ENCODE peak calls at places on chromosomes 2 and 18, in nine cellular contexts. I is tibial artery, H is fibroblast of the aortic adventitia, C is AG04449, E is heart left ventricle, Q is fibroblast of mammary gland, G is ascending aorta, P is fibroblast of lung, A is NB4. Z is an unnamed sample.

GRCh38 chr18:78090584-78090983 is 840.9 kb downstream of the GALR1 start:
- DNase-seq in A (no peak), I (no peak), Q (no peak), H (no peak), C (no peak), P (no peak), G (no peak), E (no peak), Z (no peak)

GRCh38 chr2:47359375-47359868 is 43.5 kb upstream of the MSH2 start:
- DNase-seq in G (no peak), A (no peak), E (no peak), I (no peak), P (no peak), C (no peak), Q (no peak), H (no peak), Z (no peak)

GRCh38 chr2:69387770-69388481 is 899 bp upstream of the GFPT1 start:
- DNase-seq in E (no peak), Q (no peak), G (no peak), C (no peak), P (no peak), A (peak), H (no peak), I (no peak), Z (no peak)

GRCh38 chr2:69683170-69683971 is 39.8 kb upstream of the AAK1 start:
- DNase-seq in Q (peak), C (peak), G (no peak), H (peak), I (no peak), A (peak), P (peak), E (peak), Z (peak)

GRCh38 chr18:2606335-2606734 is 35.0 kb downstream of the NDC80 start:
- DNase-seq in H (peak), P (peak), A (no peak), E (no peak), I (no peak), G (no peak), C (no peak), Q (no peak), Z (no peak)

GRCh38 chr18:22694954-22695353 is 238.2 kb upstream of the RBBP8 start:
- DNase-seq in E (peak), A (peak), P (peak), I (peak), C (peak), H (peak), G (no peak), Q (peak), Z (peak)

GRCh38 chr2:1503471-1504310 is 90.4 kb downstream of the TPO start:
- DNase-seq in Q (no peak), I (no peak), A (no peak), E (no peak), G (no peak), C (no peak), H (no peak), P (no peak), Z (no peak)

GRCh38 chr2:118089015-118089800 is 937 bp downstream of the INSIG2 start:
- DNase-seq in Q (peak), C (no peak), E (no peak), H (peak), P (peak), I (peak), G (no peak), A (peak), Z (no peak)

GRCh38 chr2:232562515-232563151 is 12.1 kb downstream of the EIF4E2 start:
- DNase-seq in A (no peak), I (no peak), G (no peak), E (no peak), C (no peak), P (no peak), H (no peak), Q (no peak), Z (no peak)

GRCh38 chr2:56231361-56231760 is 47.6 kb downstream of the CCDC85A start:
- DNase-seq in A (no peak), E (no peak), H (no peak), I (no peak), Q (peak), P (no peak), G (no peak), C (no peak), Z (no peak)

GRCh38 chr2:220779918-220780317 is 792.2 kb downstream of the EPHA4 start:
- DNase-seq in C (peak), G (no peak), I (no peak), Q (peak), A (no peak), E (no peak), H (peak), P (peak), Z (peak)

GRCh38 chr2:39667142-39667880 is 1.6 kb downstream of the TMEM178A start:
- DNase-seq in E (no peak), I (no peak), G (no peak), C (no peak), Q (no peak), H (no peak), P (no peak), A (no peak), Z (no peak)

GRCh38 chr2:41710944-41711343 is 336.9 kb upstream of the PKDCC start:
- DNase-seq in Q (peak), C (no peak), I (no peak), G (no peak), E (no peak), A (no peak), H (peak), P (no peak), Z (no peak)

GRCh38 chr2:24517247-24517646 is 26.2 kb downstream of the NCOA1 start:
- DNase-seq in E (no peak), P (no peak), C (no peak), A (no peak), G (no peak), I (no peak), Q (no peak), H (no peak), Z (no peak)

GRCh38 chr2:128457716-128458115 is 139.0 kb upstream of the HS6ST1 start:
- DNase-seq in A (no peak), I (peak), H (no peak), G (no peak), E (no peak), Q (no peak), C (no peak), P (no peak), Z (no peak)

GRCh38 chr2:174945601-174946260 is 59.5 kb downstream of the CHN1 start:
- DNase-seq in C (no peak), Q (no peak), E (no peak), P (no peak), I (no peak), A (no peak), H (no peak), G (no peak), Z (no peak)

DNA sequence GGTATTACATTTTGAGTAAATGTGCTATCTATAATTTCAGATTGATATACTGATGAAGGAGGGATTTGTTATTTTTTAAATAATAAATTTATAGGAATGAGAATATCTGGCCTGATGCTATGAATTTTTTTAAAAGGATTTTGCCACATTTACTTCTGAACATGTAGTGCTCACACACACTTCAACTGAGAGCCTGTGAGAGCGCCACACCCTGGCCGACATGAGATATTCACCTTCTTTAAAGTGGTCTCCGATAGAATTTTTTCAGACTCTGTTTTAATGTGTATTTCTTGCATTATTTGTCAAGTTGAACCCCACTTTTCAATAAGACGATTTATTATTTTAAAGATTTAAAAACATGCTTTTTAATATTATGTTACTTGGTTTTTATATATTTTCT is 813.3 kb downstream of the DCC start:
- DNase-seq in A (peak), G (no peak), H (no peak), Q (peak), I (no peak), P (no peak), E (no peak), C (no peak), Z (no peak)
- TF ChIP-seq CTCF in A (peak), G (no peak), H (no peak), Q (peak), I (no peak), P (no peak), E (no peak), C (peak), Z (no peak)

DNA sequence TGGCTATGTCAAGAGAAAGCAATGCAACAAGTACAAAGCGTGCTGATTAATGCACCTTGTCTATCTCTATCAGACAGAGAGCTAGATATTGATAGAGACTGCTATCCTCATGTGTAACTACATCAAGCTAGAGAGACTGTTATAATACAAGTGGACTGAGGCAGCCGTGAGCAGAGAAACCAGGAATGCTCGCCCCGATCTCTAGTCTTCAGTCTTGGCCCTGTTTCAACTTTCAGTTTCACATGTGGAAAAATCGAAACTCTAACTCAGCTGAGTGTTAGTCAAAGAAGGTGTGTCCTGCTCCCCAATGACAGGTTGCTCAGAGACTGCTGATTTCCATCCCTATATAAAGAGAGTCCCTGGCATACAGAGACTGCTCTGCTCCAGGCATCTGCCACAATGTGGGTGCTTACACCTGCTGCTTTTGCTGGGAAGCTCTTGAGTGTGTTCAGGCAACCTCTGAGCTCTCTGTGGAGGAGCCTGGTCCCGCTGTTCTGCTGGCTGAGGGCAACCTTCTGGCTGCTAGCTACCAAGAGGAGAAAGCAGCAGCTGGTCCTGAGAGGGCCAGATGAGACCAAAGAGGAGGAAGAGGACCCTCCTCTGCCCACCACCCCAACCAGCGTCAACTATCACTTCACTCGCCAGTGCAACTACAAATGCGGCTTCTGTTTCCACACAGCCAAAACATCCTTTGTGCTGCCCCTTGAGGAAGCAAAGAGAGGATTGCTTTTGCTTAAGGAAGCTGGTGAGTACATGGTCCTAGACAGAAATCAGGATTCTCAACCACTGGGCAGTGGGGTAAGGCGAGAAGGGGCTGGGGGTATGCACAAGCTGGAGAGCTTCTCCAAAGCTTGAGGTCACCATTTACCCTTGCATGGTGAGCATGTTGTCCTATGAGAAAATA is at the start of gene RSAD2:
- DNase-seq in G (no peak), C (no peak), P (peak), H (peak), E (peak), Q (peak), A (peak), I (no peak), Z (peak)
- H3K4me3 ChIP-seq in G (peak), C (peak), P (peak), H (peak), E (peak), Q (peak), A (peak), I (peak), Z (peak)

DNA sequence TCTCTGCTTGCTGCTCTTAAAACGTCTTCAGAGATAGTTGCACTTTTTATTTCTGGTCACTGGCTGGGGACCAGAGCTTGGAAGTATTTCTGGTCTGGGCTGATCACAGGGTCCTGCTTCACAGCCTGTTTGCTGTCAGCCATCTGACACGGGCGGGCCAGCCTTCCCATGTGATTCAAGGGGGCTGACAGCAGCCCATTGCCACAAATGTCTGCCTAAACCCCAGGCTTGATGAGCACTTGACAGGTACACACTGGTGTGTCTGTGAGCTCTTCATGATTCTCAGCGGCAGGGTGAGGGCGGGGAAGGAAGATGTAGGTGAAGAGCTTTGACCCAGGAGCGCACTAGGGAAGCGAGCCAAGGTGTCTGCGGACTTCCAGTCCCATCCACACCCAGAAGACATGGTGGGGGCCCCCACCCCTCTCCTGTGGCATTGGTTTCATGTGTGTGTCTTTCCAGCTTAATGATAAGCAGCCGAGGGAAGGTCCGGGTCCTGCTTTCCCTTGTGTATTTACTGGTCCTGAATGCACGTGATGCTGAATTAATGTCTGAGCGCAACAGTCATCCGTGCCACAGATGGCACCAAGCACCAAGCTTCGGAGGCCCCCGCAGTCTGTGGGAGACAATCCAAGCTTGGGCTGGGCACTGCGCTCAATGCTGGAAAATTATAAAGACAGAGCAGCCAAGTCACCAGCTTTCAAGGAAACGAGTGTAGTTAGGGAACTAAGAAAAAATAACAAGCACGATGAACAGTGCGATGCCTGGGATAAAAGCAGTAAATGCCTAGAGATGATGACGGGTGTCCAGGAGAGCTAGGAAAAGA is 73.3 kb downstream of the SH3BP4 start:
- DNase-seq in I (no peak), G (no peak), P (peak), E (no peak), A (no peak), C (no peak), Q (no peak), H (no peak), Z (no peak)
- TF ChIP-seq CTCF in I (no peak), G (no peak), P (no peak), E (no peak), A (no peak), C (no peak), Q (no peak), H (no peak), Z (no peak)

GRCh38 chr2:222652856-222653255 is 3.0 kb downstream of the FARSB start:
- DNase-seq in G (no peak), H (no peak), Q (no peak), A (no peak), E (no peak), I (no peak), C (no peak), P (no peak), Z (no peak)
- H3K4me3 ChIP-seq in G (no peak), H (no peak), Q (no peak), A (no peak), E (no peak), I (no peak), C (no peak), P (no peak), Z (no peak)

GRCh38 chr2:133504566-133505505 is 63.4 kb downstream of the NCKAP5 start:
- DNase-seq in Q (no peak), H (peak), E (peak), G (no peak), P (peak), A (no peak), I (peak), C (no peak), Z (no peak)
- TF ChIP-seq CTCF in Q (no peak), H (no peak), E (no peak), G (no peak), P (no peak), A (no peak), I (no peak), C (no peak), Z (no peak)

GRCh38 chr2:10046899-10047298 is 3.5 kb downstream of the KLF11 start:
- DNase-seq in E (no peak), Q (no peak), H (no peak), A (no peak), I (no peak), P (no peak), C (no peak), G (no peak), Z (no peak)
- H3K4me3 ChIP-seq in E (no peak), Q (no peak), H (no peak), A (no peak), I (no peak), P (no peak), C (no peak), G (no peak), Z (no peak)

DNA sequence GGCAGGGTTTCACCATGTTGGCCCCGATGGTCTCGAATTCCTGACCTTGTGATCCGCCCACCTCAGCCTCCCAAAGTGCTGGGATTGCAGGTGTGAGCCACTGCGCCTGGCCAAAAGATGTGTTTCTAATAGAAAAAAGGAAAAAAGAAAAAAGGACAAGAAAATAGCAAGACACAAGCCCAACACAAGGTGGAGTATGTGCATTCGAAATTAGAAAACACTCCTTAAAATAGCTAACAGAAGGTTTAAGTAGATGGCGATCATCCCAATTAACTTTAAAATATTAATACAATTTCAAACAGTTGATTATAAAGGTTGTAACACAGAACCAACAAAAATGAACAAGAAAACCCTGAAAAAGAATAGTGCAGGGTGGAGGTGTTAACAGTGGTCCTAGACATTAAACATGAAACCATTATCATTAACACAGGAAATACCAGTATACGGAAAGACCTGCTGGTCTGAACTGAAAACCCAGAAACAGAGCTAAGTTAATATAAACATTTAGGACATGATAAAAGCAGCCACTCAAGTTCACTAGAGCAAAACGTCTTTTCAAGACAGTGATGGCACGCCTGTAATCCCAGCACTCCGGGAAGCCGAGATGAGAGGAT is 57.9 kb downstream of the HDLBP start:
- DNase-seq in E (no peak), G (no peak), H (peak), C (no peak), Q (no peak), I (no peak), A (no peak), P (no peak), Z (no peak)
- TF ChIP-seq CTCF in E (no peak), G (no peak), H (peak), C (no peak), Q (peak), I (peak), A (no peak), P (peak), Z (no peak)

DNA sequence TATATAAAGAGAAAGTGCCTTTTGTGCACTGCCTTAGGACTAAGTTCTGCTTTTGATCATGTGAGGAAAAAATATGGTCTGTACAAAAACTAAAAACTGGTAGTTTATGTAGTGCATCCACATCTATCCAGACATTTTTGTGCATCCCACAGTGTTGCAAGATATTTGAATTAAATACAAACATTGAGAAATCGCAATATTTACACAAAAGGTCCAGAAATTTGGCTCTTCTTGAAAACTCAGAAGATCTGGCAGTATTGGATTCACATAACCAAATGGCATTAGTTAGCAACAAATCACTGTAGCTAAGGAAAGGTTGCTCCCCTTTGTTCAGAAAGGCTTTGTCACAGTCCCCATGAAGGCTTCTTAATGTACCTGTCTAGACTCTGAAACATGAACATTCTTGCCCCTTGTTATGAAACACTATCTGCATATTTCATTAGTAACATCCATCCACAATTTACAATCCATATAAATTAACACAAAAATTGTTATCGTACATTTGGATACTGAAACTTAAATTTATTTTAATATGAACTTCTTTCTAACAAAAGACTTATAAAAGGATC is 2.2 kb downstream of the MMADHC start:
- DNase-seq in I (no peak), E (no peak), H (no peak), P (no peak), Q (no peak), A (no peak), G (no peak), C (no peak), Z (no peak)
- H3K4me3 ChIP-seq in I (no peak), E (peak), H (peak), P (peak), Q (no peak), A (peak), G (peak), C (peak), Z (no peak)

GRCh38 chr2:222943820-222944219 is 83.0 kb downstream of the ACSL3 start:
- DNase-seq in P (peak), E (no peak), A (no peak), C (no peak), H (peak), G (no peak), I (no peak), Q (peak), Z (no peak)

GRCh38 chr2:222942977-222943376 is 82.1 kb downstream of the ACSL3 start:
- DNase-seq in Q (no peak), G (no peak), P (no peak), C (no peak), E (no peak), A (no peak), I (no peak), H (no peak), Z (no peak)

GRCh38 chr2:222944552-222944951 is 83.7 kb downstream of the ACSL3 start:
- DNase-seq in G (no peak), I (no peak), C (no peak), P (peak), H (peak), A (no peak), Q (no peak), E (no peak), Z (no peak)

GRCh38 chr2:222941510-222942032 is 80.7 kb downstream of the ACSL3 start:
- DNase-seq in C (no peak), E (no peak), G (no peak), P (peak), I (no peak), H (no peak), Q (no peak), A (no peak), Z (no peak)

DNA sequence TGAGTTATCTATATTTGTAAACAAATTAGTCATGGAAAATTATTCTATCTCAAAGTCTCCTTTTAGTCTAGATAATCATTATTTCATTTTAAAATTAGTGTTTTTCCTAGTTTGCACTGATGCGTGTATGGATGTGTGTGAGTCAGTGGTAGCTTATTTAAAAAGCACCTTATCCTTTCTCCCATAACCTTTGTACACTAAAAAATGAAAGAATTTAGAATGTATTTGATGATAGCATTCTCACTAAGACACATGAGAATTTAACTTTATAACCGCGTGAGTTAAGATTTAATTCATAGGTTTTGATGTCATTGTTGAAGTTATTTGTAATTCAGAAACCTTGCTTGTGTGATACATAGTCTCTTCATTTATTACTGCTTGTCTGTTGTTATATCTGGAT is 81.7 kb downstream of the ACSL3 start:
- DNase-seq in G (no peak), C (no peak), E (no peak), I (no peak), Q (no peak), P (no peak), A (no peak), H (no peak), Z (no peak)
- TF ChIP-seq CTCF in G (no peak), C (no peak), E (no peak), I (no peak), Q (no peak), P (no peak), A (no peak), H (no peak), Z (no peak)

GRCh38 chr2:44244135-44244871 is 31.0 kb upstream of the SLC3A1 start:
- DNase-seq in A (peak), P (peak), Q (peak), G (no peak), I (peak), E (peak), H (peak), C (no peak), Z (no peak)
- H3K4me3 ChIP-seq in A (peak), P (peak), Q (peak), G (peak), I (peak), E (peak), H (peak), C (peak), Z (no peak)

Z was measured in AG09309.